ENCODE peak calls at places on chromosomes 7 and 10, in ten cellular contexts. B, H, J, M, V, W, Z, R, I and D are unnamed samples.

GRCh38 chr10:110780704-110781103 is 91.0 kb upstream of the PDCD4 start:
- DNase-seq in W (no peak), B (no peak), R (no peak), J (no peak), H (no peak), V (peak), I (no peak), M (no peak), Z (no peak), D (peak)

GRCh38 chr7:94295805-94296204 is 98.9 kb upstream of the COL1A2 start:
- DNase-seq in Z (no peak), V (no peak), W (peak), B (no peak), J (peak), I (no peak), M (no peak), R (no peak), H (peak), D (no peak)

GRCh38 chr7:26292768-26293560 is 1.3 kb downstream of the SNX10 start:
- DNase-seq in M (peak), J (no peak), H (no peak), V (no peak), W (no peak), I (no peak), Z (peak), B (peak), R (no peak), D (no peak)

GRCh38 chr7:132485600-132486594 is 90.4 kb downstream of the PLXNA4 start:
- DNase-seq in I (no peak), V (no peak), Z (no peak), R (peak), W (no peak), H (peak), M (no peak), J (peak), B (no peak), D (peak)

GRCh38 chr7:13933536-13933935 is 55.9 kb downstream of the ETV1 start:
- DNase-seq in V (no peak), J (no peak), M (no peak), B (no peak), I (no peak), H (no peak), Z (no peak), W (no peak), R (no peak), D (no peak)

GRCh38 chr7:54330216-54330800 is 211.9 kb upstream of the VSTM2A start:
- DNase-seq in V (no peak), W (no peak), H (no peak), I (no peak), R (no peak), J (no peak), B (no peak), M (no peak), Z (no peak), D (no peak)

GRCh38 chr7:77309714-77310220 is 106.4 kb downstream of the GSAP start:
- DNase-seq in M (no peak), B (no peak), Z (no peak), R (no peak), I (no peak), W (no peak), V (no peak), H (no peak), J (no peak), D (no peak)

GRCh38 chr7:128947854-128948253 is 10.1 kb downstream of the IRF5 start:
- DNase-seq in M (no peak), J (no peak), R (no peak), Z (no peak), V (no peak), W (no peak), I (no peak), B (no peak), H (no peak), D (no peak)

GRCh38 chr10:54869022-54869421 is 68.0 kb upstream of the PCDH15 start:
- DNase-seq in M (no peak), Z (no peak), B (no peak), J (no peak), R (no peak), I (no peak), H (no peak), V (no peak), W (no peak), D (no peak)

GRCh38 chr7:76278540-76278939 is 23.9 kb upstream of the HSPB1 start:
- DNase-seq in H (no peak), I (no peak), W (no peak), Z (no peak), R (no peak), B (no peak), J (no peak), M (no peak), V (no peak), D (no peak)

GRCh38 chr10:101217450-101218281 is 11.6 kb downstream of the LBX1 start:
- DNase-seq in Z (peak), B (no peak), H (peak), V (no peak), J (peak), I (no peak), M (no peak), W (peak), R (no peak), D (no peak)

GRCh38 chr7:112930787-112931186 is 140.6 kb upstream of the TMEM168 start:
- DNase-seq in J (no peak), H (peak), I (no peak), V (no peak), M (no peak), W (no peak), R (no peak), Z (no peak), B (no peak), D (no peak)

GRCh38 chr10:105837951-105838350 is 1196.9 kb downstream of the SORCS3 start:
- DNase-seq in R (no peak), B (peak), Z (no peak), V (no peak), H (no peak), J (no peak), M (no peak), W (no peak), I (peak), D (no peak)

DNA sequence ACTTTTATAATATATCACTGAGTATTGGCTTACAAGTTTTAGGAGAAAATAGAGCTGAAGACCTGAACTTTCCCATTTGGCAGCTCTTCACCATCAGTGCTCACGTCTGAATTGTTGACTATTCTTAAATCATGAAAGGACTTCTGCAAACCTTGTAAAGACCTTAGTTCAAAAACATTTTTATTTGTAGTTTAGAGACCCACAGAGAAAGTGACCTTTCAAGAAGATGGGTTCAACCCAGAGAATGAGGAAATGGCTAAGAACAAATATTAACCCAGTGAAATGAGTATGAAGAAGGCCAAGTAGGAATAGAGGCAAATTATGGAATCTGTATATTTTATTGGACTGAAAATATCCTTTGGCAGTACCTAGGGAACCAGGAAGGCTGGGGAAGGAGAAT is 1151.1 kb downstream of the GATA3 start:
- DNase-seq in J (no peak), W (no peak), H (no peak), I (no peak), R (no peak), M (no peak), B (no peak), V (no peak), Z (no peak), D (no peak)
- H3K27ac ChIP-seq in J (no peak), W (no peak), H (no peak), I (no peak), R (no peak), M (no peak), B (no peak), V (no peak), Z (no peak), D (no peak)

GRCh38 chr7:158705234-158705890 is 758 bp upstream of the NCAPG2 start:
- DNase-seq in V (no peak), J (peak), Z (no peak), M (no peak), I (no peak), B (no peak), W (no peak), R (no peak), H (no peak), D (no peak)

GRCh38 chr7:158702944-158703343 is 1.7 kb downstream of the NCAPG2 start:
- DNase-seq in R (no peak), V (no peak), B (no peak), M (no peak), I (no peak), J (no peak), W (no peak), H (no peak), Z (no peak), D (no peak)

GRCh38 chr7:158706273-158706704 is 1.7 kb upstream of the NCAPG2 start:
- DNase-seq in R (no peak), V (no peak), J (no peak), B (no peak), M (no peak), Z (no peak), W (no peak), H (no peak), I (no peak), D (no peak)

GRCh38 chr7:158706710-158707590 is 2.3 kb upstream of the NCAPG2 start:
- DNase-seq in V (no peak), W (no peak), Z (no peak), I (no peak), H (no peak), B (no peak), M (no peak), J (no peak), R (no peak), D (no peak)

DNA sequence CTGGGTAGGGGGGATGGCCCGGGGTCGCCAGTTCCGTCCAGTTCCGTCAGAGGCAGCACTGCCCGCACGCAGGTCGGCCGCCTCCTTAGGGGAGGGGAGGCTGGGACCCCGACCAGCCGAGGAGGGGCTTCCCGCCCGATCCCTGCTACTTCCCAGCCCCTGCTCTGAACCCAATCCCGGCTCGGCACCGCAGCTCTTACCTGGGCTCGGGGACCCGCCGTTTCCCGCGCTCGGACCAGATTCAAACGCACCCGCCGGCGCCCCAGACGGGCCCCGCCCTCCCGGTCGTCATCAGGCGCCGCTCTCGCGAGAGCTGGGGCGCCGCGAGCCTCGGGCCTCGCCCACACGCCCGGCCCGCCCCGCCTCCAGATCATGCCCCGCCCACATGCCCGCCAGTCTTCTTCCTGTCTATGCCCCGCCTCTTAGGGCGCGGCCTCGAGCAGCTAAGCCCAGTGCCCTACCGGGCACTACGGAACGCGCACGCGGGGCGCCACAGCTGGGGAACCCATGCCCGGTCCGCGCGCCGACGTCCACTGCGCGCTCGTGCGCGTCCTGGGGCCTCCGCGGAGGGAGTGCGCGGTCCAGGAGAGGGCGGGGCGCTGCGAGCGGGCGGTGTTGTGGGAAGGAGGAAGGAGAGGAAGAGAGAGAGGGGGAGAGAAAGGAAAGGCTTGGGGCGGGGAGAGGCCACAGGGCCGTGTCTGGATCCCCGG is at the start of gene NCAPG2:
- DNase-seq in M (peak), B (peak), Z (peak), R (peak), W (peak), V (peak), H (peak), J (peak), I (peak), D (peak)
- TF ChIP-seq CTCF in M (peak), B (no peak), Z (peak), R (peak), W (no peak), V (peak), H (peak), J (no peak), I (no peak), D (peak)

GRCh38 chr10:34780818-34781380 is 34.2 kb downstream of the PARD3 start:
- DNase-seq in W (no peak), J (peak), V (peak), H (peak), M (no peak), Z (no peak), B (peak), I (no peak), R (no peak), D (peak)
- H3K27ac ChIP-seq in W (no peak), J (peak), V (peak), H (no peak), M (no peak), Z (peak), B (no peak), I (peak), R (no peak), D (peak)

GRCh38 chr7:143901710-143902587 is at the start of gene TCAF1:
- DNase-seq in B (peak), W (peak), I (peak), J (peak), V (peak), R (peak), H (peak), M (peak), Z (peak), D (peak)
- TF ChIP-seq CTCF in B (peak), W (peak), I (peak), J (peak), V (peak), R (peak), H (no peak), M (peak), Z (no peak), D (peak)

GRCh38 chr7:101306307-101306706 is 15.3 kb downstream of the IFT22 start:
- DNase-seq in H (no peak), J (no peak), M (no peak), R (no peak), Z (no peak), B (no peak), V (no peak), W (no peak), I (no peak), D (no peak)

GRCh38 chr7:101299511-101300464 is 21.8 kb downstream of the IFT22 start:
- DNase-seq in M (no peak), W (no peak), J (no peak), Z (peak), H (no peak), V (no peak), B (no peak), R (no peak), I (no peak), D (no peak)

GRCh38 chr7:101302641-101303101 is 18.9 kb downstream of the IFT22 start:
- DNase-seq in I (no peak), V (no peak), R (no peak), J (no peak), H (no peak), Z (no peak), W (no peak), M (no peak), B (no peak), D (no peak)

GRCh38 chr7:101300465-101301376 is 20.9 kb downstream of the IFT22 start:
- DNase-seq in W (no peak), H (no peak), I (no peak), J (no peak), R (no peak), Z (no peak), V (no peak), B (no peak), M (no peak), D (no peak)

DNA sequence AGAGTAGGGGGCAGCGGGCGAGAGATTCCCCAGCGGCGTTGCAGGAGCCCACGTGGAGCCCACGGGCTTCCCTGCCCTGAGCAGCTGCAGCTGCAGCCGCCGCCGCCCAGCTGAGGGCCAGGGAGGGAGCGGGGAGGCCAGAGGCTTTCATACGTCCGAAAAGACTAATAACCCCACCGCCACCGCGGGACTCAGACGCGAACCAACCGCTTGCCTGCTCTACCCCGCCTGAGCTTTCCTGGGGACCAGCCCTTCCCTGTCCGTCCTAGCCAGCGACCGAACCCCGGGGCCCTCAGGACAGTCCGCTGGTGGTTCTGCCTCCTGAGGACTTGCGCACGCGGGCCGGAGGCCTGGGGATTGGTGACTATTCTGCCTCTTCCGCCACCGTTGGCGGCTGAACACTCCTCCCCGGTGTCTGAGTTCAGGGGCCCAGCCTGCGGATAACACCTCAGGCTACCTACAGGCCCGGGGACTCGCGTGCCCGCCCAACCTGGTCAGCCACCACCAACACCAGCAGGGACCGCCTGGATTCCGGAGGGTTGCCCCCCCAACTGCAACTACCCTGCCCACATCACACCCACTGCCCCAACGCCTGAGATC is 18.4 kb downstream of the IFT22 start:
- DNase-seq in W (no peak), H (no peak), V (no peak), M (no peak), B (no peak), I (no peak), J (no peak), Z (no peak), R (no peak), D (no peak)
- H3K27ac ChIP-seq in W (no peak), H (no peak), V (no peak), M (no peak), B (no peak), I (no peak), J (no peak), Z (no peak), R (no peak), D (no peak)

DNA sequence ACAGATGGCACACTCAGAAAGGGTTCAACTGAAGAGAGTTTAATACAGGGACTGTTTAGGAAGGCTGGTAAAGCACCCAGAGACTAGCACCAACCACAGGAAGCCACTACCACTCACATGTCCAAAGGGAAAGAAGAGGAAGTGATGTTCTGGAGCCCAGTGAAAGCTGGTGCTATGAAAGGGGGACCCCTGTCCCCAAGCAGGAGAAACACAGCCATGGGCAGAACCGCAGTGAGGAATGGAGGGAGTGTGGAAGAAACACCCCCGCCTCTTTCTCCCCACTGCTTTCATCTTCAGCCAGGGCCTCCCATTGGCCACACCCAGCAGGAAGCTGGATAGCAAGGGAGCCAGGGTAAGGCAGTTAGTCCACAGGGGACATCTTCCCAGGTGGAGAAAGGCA is 3.2 kb upstream of the VSIR start:
- DNase-seq in R (no peak), J (no peak), H (no peak), M (peak), I (no peak), Z (peak), B (peak), V (no peak), W (no peak), D (no peak)
- TF ChIP-seq CTCF in R (no peak), J (no peak), H (no peak), M (no peak), I (no peak), Z (no peak), B (peak), V (no peak), W (no peak), D (no peak)

GRCh38 chr10:77393411-77393810 is 244.2 kb downstream of the KCNMA1 start:
- DNase-seq in J (no peak), W (no peak), B (no peak), Z (no peak), H (no peak), M (no peak), R (no peak), I (no peak), V (no peak), D (no peak)
- H3K27ac ChIP-seq in J (no peak), W (peak), B (no peak), Z (no peak), H (no peak), M (no peak), R (no peak), I (peak), V (peak), D (no peak)